ENCODE peak calls at places on chromosomes 7 and 10, in five cellular contexts. One of them, this sample, is unnamed.

GRCh38 chr10:120606051-120606764 is 149.2 kb downstream of the PLPP4 start:
- DNase-seq in GM12865: peak
- DNase-seq in breast epithelium: no peak
- DNase-seq in AG04449: no peak
- DNase-seq in OCI-LY7: no peak
- DNase-seq in this sample: no peak

GRCh38 chr10:35307297-35307696 is 29.0 kb upstream of the CCNY start:
- DNase-seq in OCI-LY7: no peak
- DNase-seq in breast epithelium: no peak
- DNase-seq in GM12865: no peak
- DNase-seq in AG04449: no peak
- DNase-seq in this sample: no peak

GRCh38 chr7:13291010-13291409 is 603.6 kb downstream of the ARL4A start:
- DNase-seq in OCI-LY7: no peak
- DNase-seq in AG04449: no peak
- DNase-seq in GM12865: no peak
- DNase-seq in breast epithelium: no peak
- DNase-seq in this sample: no peak

GRCh38 chr7:121205777-121206176 is 123.0 kb upstream of the WNT16 start:
- DNase-seq in AG04449: no peak
- DNase-seq in breast epithelium: no peak
- DNase-seq in OCI-LY7: no peak
- DNase-seq in GM12865: no peak
- DNase-seq in this sample: no peak

GRCh38 chr10:70893227-70894006 is 5.1 kb upstream of the PCBD1 start:
- DNase-seq in breast epithelium: no peak
- DNase-seq in GM12865: peak
- DNase-seq in OCI-LY7: no peak
- DNase-seq in AG04449: no peak
- DNase-seq in this sample: peak

GRCh38 chr10:79483948-79484347 is 28.4 kb upstream of the EIF5AL1 start:
- DNase-seq in OCI-LY7: no peak
- DNase-seq in GM12865: no peak
- DNase-seq in AG04449: peak
- DNase-seq in breast epithelium: peak
- DNase-seq in this sample: no peak

GRCh38 chr10:79305515-79305914 is 41.8 kb upstream of the PPIF start:
- DNase-seq in AG04449: no peak
- DNase-seq in breast epithelium: no peak
- DNase-seq in GM12865: no peak
- DNase-seq in OCI-LY7: no peak
- DNase-seq in this sample: no peak

GRCh38 chr10:71365366-71365765 is 31.4 kb upstream of the CDH23 start:
- DNase-seq in breast epithelium: no peak
- DNase-seq in AG04449: no peak
- DNase-seq in OCI-LY7: no peak
- DNase-seq in GM12865: no peak
- DNase-seq in this sample: no peak

GRCh38 chr7:80244206-80244956 is 109.8 kb downstream of the GNAI1 start:
- DNase-seq in GM12865: no peak
- DNase-seq in breast epithelium: no peak
- DNase-seq in AG04449: no peak
- DNase-seq in OCI-LY7: no peak
- DNase-seq in this sample: no peak

GRCh38 chr10:97180367-97180763 is 5.4 kb downstream of the SLIT1 start:
- DNase-seq in breast epithelium: no peak
- DNase-seq in AG04449: no peak
- DNase-seq in GM12865: no peak
- DNase-seq in OCI-LY7: no peak
- DNase-seq in this sample: no peak

GRCh38 chr10:62924344-62924748 is 108.2 kb upstream of the EGR2 start:
- DNase-seq in GM12865: no peak
- DNase-seq in AG04449: no peak
- DNase-seq in breast epithelium: no peak
- DNase-seq in OCI-LY7: no peak
- DNase-seq in this sample: no peak

GRCh38 chr7:30363778-30364563 is 79.6 kb downstream of the ZNRF2 start:
- DNase-seq in breast epithelium: no peak
- DNase-seq in GM12865: peak
- DNase-seq in AG04449: no peak
- DNase-seq in OCI-LY7: no peak
- DNase-seq in this sample: no peak

GRCh38 chr7:100865372-100865911 is 1.7 kb upstream of the TRIP6 start:
- DNase-seq in GM12865: no peak
- DNase-seq in AG04449: no peak
- DNase-seq in OCI-LY7: no peak
- DNase-seq in breast epithelium: peak
- DNase-seq in this sample: peak

GRCh38 chr7:96316949-96317348 is 4.9 kb downstream of the SLC25A13 start:
- DNase-seq in OCI-LY7: no peak
- DNase-seq in breast epithelium: no peak
- DNase-seq in AG04449: no peak
- DNase-seq in GM12865: no peak
- DNase-seq in this sample: no peak

GRCh38 chr10:122307669-122308486 is 36.8 kb downstream of the BTBD16 start:
- DNase-seq in GM12865: peak
- DNase-seq in breast epithelium: peak
- DNase-seq in OCI-LY7: peak
- DNase-seq in AG04449: peak
- DNase-seq in this sample: no peak

GRCh38 chr7:14582010-14582409 is 320.5 kb downstream of the DGKB start:
- DNase-seq in AG04449: no peak
- DNase-seq in OCI-LY7: no peak
- DNase-seq in GM12865: no peak
- DNase-seq in breast epithelium: no peak
- DNase-seq in this sample: no peak

GRCh38 chr7:4205828-4206227 is 476.3 kb upstream of the FOXK1 start:
- DNase-seq in OCI-LY7: no peak
- DNase-seq in GM12865: no peak
- DNase-seq in AG04449: no peak
- DNase-seq in breast epithelium: no peak
- DNase-seq in this sample: no peak

GRCh38 chr7:26238004-26238403 is 36.5 kb downstream of the CBX3 start:
- DNase-seq in breast epithelium: no peak
- DNase-seq in GM12865: no peak
- DNase-seq in AG04449: no peak
- DNase-seq in OCI-LY7: no peak
- DNase-seq in this sample: no peak

GRCh38 chr7:90404777-90405176 is 1.5 kb downstream of the CLDN12 start:
- DNase-seq in OCI-LY7: no peak
- DNase-seq in AG04449: no peak
- DNase-seq in GM12865: no peak
- DNase-seq in breast epithelium: no peak
- DNase-seq in this sample: no peak

GRCh38 chr7:37488163-37488759 is 39.6 kb upstream of the ELMO1 start:
- DNase-seq in GM12865: peak
- DNase-seq in AG04449: no peak
- DNase-seq in breast epithelium: no peak
- DNase-seq in OCI-LY7: no peak
- DNase-seq in this sample: peak

GRCh38 chr10:15461353-15462108 is 90.4 kb upstream of the FAM171A1 start:
- DNase-seq in AG04449: no peak
- DNase-seq in breast epithelium: no peak
- DNase-seq in OCI-LY7: no peak
- DNase-seq in GM12865: peak
- DNase-seq in this sample: no peak
- TF ChIP-seq CTCF in AG04449: peak
- TF ChIP-seq CTCF in breast epithelium: no peak
- TF ChIP-seq CTCF in OCI-LY7: no peak
- TF ChIP-seq CTCF in GM12865: no peak
- TF ChIP-seq CTCF in this sample: no peak

DNA sequence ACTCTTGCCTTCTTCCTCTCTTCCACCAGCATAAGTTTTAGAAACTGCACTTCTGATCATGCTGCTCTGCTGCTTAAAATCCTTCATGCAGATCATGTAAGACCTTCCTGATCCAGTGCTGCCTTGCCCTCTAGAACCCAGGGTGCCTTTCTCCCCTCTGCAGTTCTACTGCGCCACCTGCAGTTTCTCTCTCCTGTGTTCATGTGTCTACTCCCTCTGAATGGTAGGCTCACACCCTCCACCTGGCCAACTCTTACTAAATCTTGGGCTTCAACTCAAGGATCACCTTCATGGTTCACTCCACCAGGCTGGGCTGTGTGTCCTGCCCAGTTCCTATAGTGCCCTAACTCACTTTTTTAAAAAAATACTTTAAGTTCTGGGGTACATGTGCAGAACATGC is 174.6 kb upstream of the ITGB1 start:
- DNase-seq in breast epithelium: no peak
- DNase-seq in AG04449: no peak
- DNase-seq in OCI-LY7: peak
- DNase-seq in GM12865: peak
- DNase-seq in this sample: peak
- TF ChIP-seq CTCF in breast epithelium: no peak
- TF ChIP-seq CTCF in AG04449: no peak
- TF ChIP-seq CTCF in OCI-LY7: peak
- TF ChIP-seq CTCF in GM12865: peak
- TF ChIP-seq CTCF in this sample: no peak

GRCh38 chr7:108452707-108453106 is 3.5 kb downstream of the NRCAM start:
- DNase-seq in OCI-LY7: peak
- DNase-seq in AG04449: no peak
- DNase-seq in GM12865: peak
- DNase-seq in breast epithelium: no peak
- DNase-seq in this sample: peak
- TF ChIP-seq CTCF in OCI-LY7: peak
- TF ChIP-seq CTCF in AG04449: peak
- TF ChIP-seq CTCF in GM12865: peak
- TF ChIP-seq CTCF in breast epithelium: no peak
- TF ChIP-seq CTCF in this sample: peak

GRCh38 chr7:73519867-73520672 is 2.0 kb downstream of the BAZ1B start:
- DNase-seq in AG04449: no peak
- DNase-seq in GM12865: peak
- DNase-seq in OCI-LY7: peak
- DNase-seq in breast epithelium: no peak
- DNase-seq in this sample: peak

GRCh38 chr7:73521636-73522080 is 435 bp downstream of the BAZ1B start:
- DNase-seq in breast epithelium: peak
- DNase-seq in GM12865: no peak
- DNase-seq in OCI-LY7: peak
- DNase-seq in AG04449: no peak
- DNase-seq in this sample: no peak

GRCh38 chr7:73520673-73521635 is 1.1 kb downstream of the BAZ1B start:
- DNase-seq in GM12865: peak
- DNase-seq in OCI-LY7: peak
- DNase-seq in breast epithelium: no peak
- DNase-seq in AG04449: no peak
- DNase-seq in this sample: peak

GRCh38 chr7:73518470-73518869 is 3.6 kb downstream of the BAZ1B start:
- DNase-seq in breast epithelium: no peak
- DNase-seq in GM12865: no peak
- DNase-seq in OCI-LY7: no peak
- DNase-seq in AG04449: no peak
- DNase-seq in this sample: no peak

GRCh38 chr7:73522081-73522818 is at the start of gene BAZ1B:
- DNase-seq in AG04449: peak
- DNase-seq in breast epithelium: peak
- DNase-seq in OCI-LY7: peak
- DNase-seq in GM12865: peak
- DNase-seq in this sample: peak
- TF ChIP-seq CTCF in AG04449: peak
- TF ChIP-seq CTCF in breast epithelium: peak
- TF ChIP-seq CTCF in OCI-LY7: no peak
- TF ChIP-seq CTCF in GM12865: no peak
- TF ChIP-seq CTCF in this sample: no peak

GRCh38 chr10:82966130-82966529 is 1091.1 kb downstream of the NRG3 start:
- DNase-seq in breast epithelium: no peak
- DNase-seq in GM12865: no peak
- DNase-seq in OCI-LY7: no peak
- DNase-seq in AG04449: no peak
- DNase-seq in this sample: no peak
- TF ChIP-seq CTCF in breast epithelium: no peak
- TF ChIP-seq CTCF in GM12865: no peak
- TF ChIP-seq CTCF in OCI-LY7: no peak
- TF ChIP-seq CTCF in AG04449: no peak
- TF ChIP-seq CTCF in this sample: no peak

GRCh38 chr7:23276947-23277346 is 22.2 kb upstream of the MALSU1 start:
- DNase-seq in AG04449: no peak
- DNase-seq in OCI-LY7: no peak
- DNase-seq in breast epithelium: no peak
- DNase-seq in GM12865: no peak
- DNase-seq in this sample: no peak
- TF ChIP-seq CTCF in AG04449: no peak
- TF ChIP-seq CTCF in OCI-LY7: no peak
- TF ChIP-seq CTCF in breast epithelium: no peak
- TF ChIP-seq CTCF in GM12865: no peak
- TF ChIP-seq CTCF in this sample: no peak

GRCh38 chr10:116521424-116522305 is 24.1 kb upstream of the PNLIP start:
- DNase-seq in AG04449: no peak
- DNase-seq in OCI-LY7: peak
- DNase-seq in breast epithelium: no peak
- DNase-seq in GM12865: peak
- DNase-seq in this sample: peak
- TF ChIP-seq CTCF in AG04449: peak
- TF ChIP-seq CTCF in OCI-LY7: peak
- TF ChIP-seq CTCF in breast epithelium: peak
- TF ChIP-seq CTCF in GM12865: peak
- TF ChIP-seq CTCF in this sample: peak

GRCh38 chr7:137287651-137288258 is 55.8 kb downstream of the PTN start:
- DNase-seq in OCI-LY7: no peak
- DNase-seq in breast epithelium: no peak
- DNase-seq in AG04449: no peak
- DNase-seq in GM12865: no peak
- DNase-seq in this sample: peak
- TF ChIP-seq CTCF in OCI-LY7: peak
- TF ChIP-seq CTCF in breast epithelium: no peak
- TF ChIP-seq CTCF in AG04449: peak
- TF ChIP-seq CTCF in GM12865: peak
- TF ChIP-seq CTCF in this sample: no peak

This sample was measured in activated CD8-positive, alpha-beta T cell treated with anti-CD3 and anti-CD28 coated beads for 36 hours.